ENCODE peak calls at places on chromosomes 12 and 14, in four cellular contexts. X is lower leg skin, K is astrocyte of the cerebellum, I is omental fat pad. O is an unnamed sample.

GRCh38 chr12:47238665-47239064 is 158.9 kb upstream of the AMIGO2 start:
- DNase-seq in X (no peak), K (no peak), I (no peak), O (no peak)

GRCh38 chr14:68365228-68365627 is 427.6 kb downstream of the ZFP36L1 start:
- DNase-seq in X (no peak), K (no peak), I (no peak), O (no peak)

GRCh38 chr14:21262410-21262809 is 6.8 kb downstream of the HNRNPC start:
- DNase-seq in X (no peak), K (no peak), I (no peak), O (no peak)

GRCh38 chr14:20631821-20632389 is 9.6 kb downstream of the OR6S1 start:
- DNase-seq in X (peak; percentile 91), K (no peak), I (peak; percentile 65), O (no peak)

GRCh38 chr12:42448841-42449240 is 122.9 kb downstream of the PPHLN1 start:
- DNase-seq in X (no peak), K (no peak), I (no peak), O (no peak)

GRCh38 chr14:30657050-30657449 is 34.9 kb downstream of the SCFD1 start:
- DNase-seq in X (no peak), K (no peak), I (no peak), O (no peak)

GRCh38 chr14:57845802-57846531 is 19.9 kb downstream of the SLC35F4 start:
- DNase-seq in X (no peak), K (peak; percentile 76), I (no peak), O (no peak)

GRCh38 chr14:105353163-105353562 is 38.6 kb downstream of the PACS2 start:
- DNase-seq in X (no peak), K (no peak), I (no peak), O (no peak)

GRCh38 chr14:24784981-24785380 is 151.0 kb upstream of the GZMB start:
- DNase-seq in X (no peak), K (no peak), I (no peak), O (no peak)

GRCh38 chr14:33755358-33755757 is 195.5 kb downstream of the EGLN3 start:
- DNase-seq in X (no peak), K (no peak), I (no peak), O (no peak)

GRCh38 chr12:12804432-12804886 is 8.7 kb upstream of the DDX47 start:
- DNase-seq in X (no peak), K (peak; percentile 61), I (no peak), O (no peak)

GRCh38 chr12:106459124-106459523 is 101.6 kb downstream of the POLR3B start:
- DNase-seq in X (no peak), K (no peak), I (no peak), O (no peak)

DNA sequence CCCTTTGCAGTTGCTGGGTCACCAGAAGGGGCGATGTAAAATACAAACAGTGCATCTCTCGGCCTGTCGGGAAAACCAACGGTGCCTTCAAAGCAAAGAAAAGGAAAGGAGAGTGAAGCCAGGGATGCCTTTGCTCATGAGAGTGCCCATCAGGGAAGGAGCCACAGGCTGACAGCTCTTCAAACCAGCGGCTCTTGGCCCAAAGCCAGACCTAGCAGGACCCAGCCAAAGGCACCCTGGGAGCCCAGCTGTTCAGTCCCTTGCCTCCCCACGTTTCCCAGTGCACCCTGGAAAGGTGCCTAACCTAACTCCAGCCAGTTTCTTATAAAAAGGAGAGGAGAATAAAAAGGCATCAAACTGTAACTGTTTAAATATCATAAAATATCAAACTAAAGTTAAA is 29.2 kb downstream of the PRMT8 start:
- DNase-seq in X (no peak), K (no peak), I (no peak), O (no peak)
- TF ChIP-seq CTCF in X (no peak), K (no peak), I (no peak), O (no peak)

DNA sequence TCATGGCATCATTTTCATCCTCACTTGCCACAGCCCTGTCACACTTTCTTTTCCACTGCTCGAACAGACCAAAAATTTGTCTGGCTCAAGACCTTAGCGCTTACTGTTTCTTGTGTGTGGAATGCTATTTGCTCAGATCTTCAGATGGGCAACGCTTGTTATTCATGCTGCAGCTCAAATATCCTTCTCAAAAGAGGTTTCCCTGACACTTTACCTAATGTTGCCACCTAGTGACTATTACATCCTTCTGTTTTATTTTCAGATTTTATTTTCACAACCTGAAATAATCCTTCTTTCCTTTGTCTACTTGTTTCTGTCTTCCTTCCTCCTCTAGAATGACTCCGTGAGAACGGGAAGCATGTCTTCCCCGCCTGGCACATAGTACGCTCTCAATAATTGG is 5.6 kb downstream of the FBXO33 start:
- DNase-seq in X (no peak), K (peak; percentile 41), I (no peak), O (no peak)
- TF ChIP-seq CTCF in X (no peak), K (peak; percentile 18), I (no peak), O (peak; percentile 38)

DNA sequence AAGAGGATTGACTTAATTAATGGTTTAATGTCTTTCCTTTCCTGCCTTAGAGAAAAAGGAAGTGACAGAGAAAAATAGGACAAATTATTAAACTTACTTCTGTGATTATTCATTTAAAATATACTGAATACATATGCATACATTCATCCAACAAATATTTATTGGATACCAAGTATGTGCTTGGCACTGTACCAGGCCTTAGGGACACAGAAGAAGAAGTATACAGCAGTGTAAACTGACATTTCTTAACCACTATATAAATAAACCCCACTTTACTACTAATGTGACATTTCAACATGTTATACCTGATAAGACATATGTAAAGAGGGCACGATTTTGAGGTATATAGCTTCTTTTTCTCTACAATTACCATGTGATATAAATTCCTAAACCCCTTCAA is 53.6 kb downstream of the ERO1A start:
- DNase-seq in X (no peak), K (no peak), I (no peak), O (no peak)
- TF ChIP-seq CTCF in X (no peak), K (no peak), I (no peak), O (no peak)

GRCh38 chr14:102508774-102509743 is 517 bp downstream of the ANKRD9 start:
- DNase-seq in X (peak; percentile 94), K (no peak), I (peak; percentile 64), O (no peak)

GRCh38 chr14:102506599-102506871 is 3.0 kb downstream of the ANKRD9 start:
- DNase-seq in X (no peak), K (no peak), I (no peak), O (no peak)

GRCh38 chr14:102507026-102507860 is 2.3 kb downstream of the ANKRD9 start:
- DNase-seq in X (no peak), K (no peak), I (no peak), O (no peak)

GRCh38 chr14:102508410-102508773 is 1.2 kb downstream of the ANKRD9 start:
- DNase-seq in X (peak; percentile 92), K (no peak), I (no peak), O (no peak)

GRCh38 chr14:102507891-102508312 is 1.7 kb downstream of the ANKRD9 start:
- DNase-seq in X (no peak), K (no peak), I (no peak), O (no peak)
- TF ChIP-seq CTCF in X (no peak), K (peak; percentile 22), I (no peak), O (peak; percentile 25)

GRCh38 chr12:81465191-81465590 is 294.0 kb downstream of the PPFIA2 start:
- DNase-seq in X (no peak), K (no peak), I (no peak), O (no peak)

GRCh38 chr12:81465881-81466280 is 293.3 kb downstream of the PPFIA2 start:
- DNase-seq in X (no peak), K (no peak), I (no peak), O (no peak)

DNA sequence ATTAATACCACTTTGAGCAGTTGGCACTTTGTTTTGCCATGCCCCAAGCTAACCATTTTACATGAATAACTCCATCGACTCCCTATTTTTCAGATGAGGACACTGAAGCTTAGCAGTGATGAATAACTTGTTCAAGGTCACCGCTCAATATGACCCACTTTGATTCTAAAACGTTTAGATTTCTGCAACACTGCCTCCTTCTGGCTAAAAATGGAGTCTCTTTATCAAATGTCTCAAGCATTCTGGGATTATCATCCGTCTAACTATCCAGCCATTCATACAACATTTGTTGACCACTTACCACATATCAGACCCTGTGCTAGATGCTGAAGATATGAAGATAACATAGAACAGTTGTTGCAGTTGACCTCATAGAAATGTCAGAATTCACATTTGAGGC is 298.0 kb downstream of the PPFIA2 start:
- DNase-seq in X (no peak), K (no peak), I (no peak), O (no peak)
- TF ChIP-seq CTCF in X (no peak), K (no peak), I (no peak), O (peak; percentile 50)

GRCh38 chr12:34384693-34385092 is 362.4 kb downstream of the ALG10 start:
- DNase-seq in X (no peak), K (no peak), I (no peak), O (no peak)
- TF ChIP-seq CTCF in X (no peak), K (no peak), I (no peak), O (no peak)